ENCODE peak calls at places on chromosomes 5 and 9, in nine cellular contexts. Q is dorsolateral prefrontal cortex, R is COLO829, E is body of pancreas, L is EL, F is aorta, Z is HTR-8/SVneo, U is astrocyte, T is bronchial epithelial cell. I is an unnamed sample.

GRCh38 chr9:3863114-3863528 is 337.3 kb upstream of the RFX3 start:
- DNase-seq in Z (peak), L (peak), R (peak), U (peak), F (no peak), T (peak), E (peak), Q (peak), I (peak)

GRCh38 chr5:39671421-39672110 is 246.8 kb upstream of the DAB2 start:
- DNase-seq in L (no peak), E (no peak), F (no peak), Z (no peak), Q (no peak), U (peak), R (no peak), T (no peak), I (no peak)

GRCh38 chr5:141844414-141845097 is 33.7 kb downstream of the PCDH1 start:
- DNase-seq in L (no peak), T (no peak), Q (no peak), Z (no peak), E (no peak), U (no peak), F (peak), R (no peak), I (no peak)

GRCh38 chr9:38196721-38197120 is 127.7 kb upstream of the SHB start:
- DNase-seq in R (no peak), T (peak), Q (no peak), F (no peak), U (no peak), E (no peak), L (peak), Z (no peak), I (peak)

GRCh38 chr5:96157841-96158291 is 196.2 kb upstream of the ELL2 start:
- DNase-seq in Q (no peak), L (no peak), F (no peak), E (no peak), U (no peak), Z (no peak), T (peak), R (no peak), I (no peak)

GRCh38 chr9:136722093-136722968 is 10.0 kb downstream of the DIPK1B start:
- DNase-seq in R (no peak), Z (no peak), E (no peak), L (no peak), F (no peak), U (no peak), T (no peak), Q (no peak), I (no peak)

GRCh38 chr5:41722359-41722950 is 147.8 kb downstream of the OXCT1 start:
- DNase-seq in F (no peak), U (peak), R (no peak), T (peak), E (no peak), Z (no peak), L (peak), Q (no peak), I (peak)

GRCh38 chr5:77590347-77590746 is 48.2 kb downstream of the OTP start:
- DNase-seq in L (no peak), Q (no peak), F (no peak), U (no peak), E (no peak), R (peak), T (no peak), Z (no peak), I (no peak)

GRCh38 chr9:125475385-125475784 is 213.8 kb downstream of the GAPVD1 start:
- DNase-seq in U (no peak), R (no peak), T (no peak), L (no peak), F (no peak), E (no peak), Q (no peak), Z (no peak), I (no peak)

GRCh38 chr5:152106571-152106970 is 181.9 kb upstream of the GLRA1 start:
- DNase-seq in T (no peak), F (no peak), E (no peak), Z (no peak), L (no peak), Q (no peak), R (no peak), U (no peak), I (no peak)

GRCh38 chr5:160493806-160494317 is 72.2 kb downstream of the PTTG1 start:
- DNase-seq in U (no peak), T (no peak), F (no peak), Z (no peak), R (no peak), L (no peak), Q (no peak), E (no peak), I (no peak)

GRCh38 chr5:3310551-3311340 is 284.9 kb upstream of the IRX1 start:
- DNase-seq in E (peak), R (peak), Q (peak), T (peak), L (no peak), Z (no peak), F (no peak), U (peak), I (peak)

GRCh38 chr5:74851684-74852353 is 14.4 kb downstream of the FAM169A start:
- DNase-seq in U (peak), Q (no peak), E (no peak), Z (peak), L (peak), T (peak), F (no peak), R (no peak), I (no peak)

GRCh38 chr5:43602456-43602817 is 543 bp upstream of the NNT start:
- DNase-seq in L (peak), Q (peak), F (no peak), E (peak), R (peak), Z (peak), T (peak), U (peak), I (peak)

GRCh38 chr5:852431-853401 is 1.9 kb upstream of the ZDHHC11 start:
- DNase-seq in Z (no peak), Q (no peak), E (no peak), T (no peak), L (no peak), R (no peak), F (peak), U (no peak), I (no peak)

I was measured in foreskin melanocyte.